ENCODE peak calls at places on chromosomes 1 and 21, in six cellular contexts. C, S, G, B, P and D are unnamed samples.

GRCh38 chr21:20167059-20167458 is 831.1 kb upstream of the NCAM2 start:
- DNase-seq in C (no peak), S (no peak), G (no peak), B (no peak), P (no peak), D (no peak)

GRCh38 chr1:97603776-97604175 is 317.1 kb downstream of the DPYD start:
- DNase-seq in C (no peak), S (no peak), G (no peak), B (no peak), P (peak), D (no peak)

GRCh38 chr1:169892819-169893644 is 664 bp downstream of the SCYL3 start:
- DNase-seq in C (no peak), S (peak), G (peak), B (peak), P (no peak), D (peak)

GRCh38 chr1:31272369-31272768 is 24.2 kb downstream of the SNRNP40 start:
- DNase-seq in C (no peak), S (no peak), G (no peak), B (no peak), P (no peak), D (no peak)

GRCh38 chr21:14376854-14377253 is 6.1 kb downstream of the HSPA13 start:
- DNase-seq in C (no peak), S (no peak), G (no peak), B (no peak), P (no peak), D (no peak)

GRCh38 chr1:229874609-229875008 is 192.4 kb upstream of the GALNT2 start:
- DNase-seq in C (no peak), S (no peak), G (peak), B (no peak), P (no peak), D (no peak)

GRCh38 chr1:201697174-201697573 is 131.8 kb upstream of the IPO9 start:
- DNase-seq in C (no peak), S (no peak), G (no peak), B (no peak), P (no peak), D (peak)

GRCh38 chr1:110390096-110390495 is 730 bp downstream of the SLC16A4 start:
- DNase-seq in C (peak), S (no peak), G (peak), B (peak), P (no peak), D (peak)

GRCh38 chr21:44594406-44594916 is 2.2 kb upstream of the KRTAP10-6 start:
- DNase-seq in C (no peak), S (no peak), G (no peak), B (no peak), P (no peak), D (no peak)

GRCh38 chr1:235415008-235415904 is 48.0 kb downstream of the TBCE start:
- DNase-seq in C (peak), S (peak), G (peak), B (peak), P (peak), D (peak)

GRCh38 chr21:41601573-41602371 is 93.8 kb upstream of the TMPRSS2 start:
- DNase-seq in C (peak), S (no peak), G (peak), B (no peak), P (no peak), D (peak)

GRCh38 chr21:35197191-35197590 is 148.1 kb upstream of the RUNX1 start:
- DNase-seq in C (no peak), S (no peak), G (peak), B (no peak), P (no peak), D (no peak)

GRCh38 chr21:28822064-28822402 is 170.6 kb downstream of the LTN1 start:
- DNase-seq in C (no peak), S (no peak), G (no peak), B (no peak), P (no peak), D (no peak)

GRCh38 chr1:203142684-203143408 is 15.3 kb downstream of the ADORA1 start:
- DNase-seq in C (no peak), S (no peak), G (no peak), B (no peak), P (no peak), D (no peak)

GRCh38 chr21:33229776-33230517 is at the start of gene IFNAR2:
- DNase-seq in C (no peak), S (peak), G (peak), B (peak), P (no peak), D (peak)

GRCh38 chr1:220983877-220984635 is 104.8 kb downstream of the HLX start:
- DNase-seq in C (no peak), S (no peak), G (no peak), B (no peak), P (no peak), D (no peak)

GRCh38 chr21:21039624-21040023 is 41.4 kb downstream of the NCAM2 start:
- DNase-seq in C (no peak), S (no peak), G (no peak), B (no peak), P (no peak), D (no peak)

GRCh38 chr1:166350490-166350889 is 183.7 kb upstream of the FAM78B start:
- DNase-seq in C (no peak), S (no peak), G (no peak), B (no peak), P (no peak), D (no peak)

GRCh38 chr1:17633654-17634053 is 94.2 kb downstream of the ARHGEF10L start:
- DNase-seq in C (peak), S (peak), G (peak), B (no peak), P (peak), D (no peak)

GRCh38 chr1:31818204-31818603 is 2.4 kb upstream of the SPOCD1 start:
- DNase-seq in C (no peak), S (no peak), G (no peak), B (no peak), P (no peak), D (no peak)

GRCh38 chr1:183328371-183328770 is 89.8 kb downstream of the NMNAT2 start:
- DNase-seq in C (no peak), S (peak), G (peak), B (no peak), P (no peak), D (no peak)

GRCh38 chr21:40618216-40618615 is 228.7 kb downstream of the DSCAM start:
- DNase-seq in C (no peak), S (no peak), G (no peak), B (no peak), P (no peak), D (no peak)

GRCh38 chr1:53482441-53483153 is 23.4 kb downstream of the DMRTB1 start:
- DNase-seq in C (no peak), S (no peak), G (no peak), B (no peak), P (no peak), D (no peak)

GRCh38 chr21:25297117-25297516 is 310.2 kb downstream of the MRPL39 start:
- DNase-seq in C (no peak), S (no peak), G (no peak), B (no peak), P (no peak), D (no peak)

GRCh38 chr1:61076728-61077675 is 5.4 kb upstream of the NFIA start:
- DNase-seq in C (peak), S (peak), G (peak), B (peak), P (peak), D (peak)

GRCh38 chr1:34681481-34682451 is 73.1 kb upstream of the GJB5 start:
- DNase-seq in C (peak), S (peak), G (peak), B (peak), P (peak), D (no peak)

GRCh38 chr1:11484321-11484655 is 5.3 kb downstream of the DISP3 start:
- DNase-seq in C (no peak), S (peak), G (no peak), B (no peak), P (no peak), D (no peak)

GRCh38 chr1:156499703-156500577 is 635 bp downstream of the MEF2D start:
- DNase-seq in C (no peak), S (no peak), G (no peak), B (peak), P (no peak), D (peak)

GRCh38 chr1:9890224-9890731 is 19.8 kb downstream of the CTNNBIP1 start:
- DNase-seq in C (peak), S (no peak), G (peak), B (no peak), P (peak), D (peak)